ENCODE peak calls at places on chromosome 15, in six cellular contexts. S is naive thymus-derived CD4-positive, alpha-beta T cell; L is AG10803; B is lower lobe of right lung; U is fibroblast of lung; T is DND-41. Z is an unnamed sample.

GRCh38 chr15:69491051-69491505 is 38.5 kb downstream of the RPLP1 start:
- DNase-seq in S (no peak), L (peak), B (no peak), U (peak), T (no peak), Z (no peak)

GRCh38 chr15:61530769-61531168 is 301.7 kb upstream of the RORA start:
- DNase-seq in S (no peak), L (no peak), B (no peak), U (peak), T (no peak), Z (no peak)

GRCh38 chr15:29342201-29342600 is 72.6 kb upstream of the NSMCE3 start:
- DNase-seq in S (no peak), L (no peak), B (no peak), U (no peak), T (no peak), Z (no peak)

GRCh38 chr15:41568350-41569017 is 9.5 kb downstream of the TYRO3 start:
- DNase-seq in S (no peak), L (no peak), B (no peak), U (peak), T (no peak), Z (peak)

GRCh38 chr15:52746162-52746721 is 43.9 kb downstream of the ONECUT1 start:
- DNase-seq in S (no peak), L (no peak), B (no peak), U (no peak), T (no peak), Z (no peak)

GRCh38 chr15:59260090-59260489 is 53.4 kb downstream of the LDHAL6B start:
- DNase-seq in S (no peak), L (no peak), B (no peak), U (no peak), T (no peak), Z (peak)

GRCh38 chr15:51672100-51672731 is 9.1 kb upstream of the SCG3 start:
- DNase-seq in S (no peak), L (no peak), B (no peak), U (no peak), T (no peak), Z (peak)

GRCh38 chr15:82663186-82663600 is 16.0 kb upstream of the CPEB1 start:
- DNase-seq in S (peak), L (peak), B (no peak), U (peak), T (peak), Z (peak)

GRCh38 chr15:27679621-27680521 is 419.2 kb downstream of the OCA2 start:
- DNase-seq in S (no peak), L (no peak), B (no peak), U (peak), T (no peak), Z (no peak)

GRCh38 chr15:89714775-89715174 is 24.2 kb downstream of the WDR93 start:
- DNase-seq in S (no peak), L (peak), B (no peak), U (no peak), T (no peak), Z (no peak)

GRCh38 chr15:69193948-69194827 is 33.8 kb downstream of the GLCE start:
- DNase-seq in S (no peak), L (peak), B (no peak), U (peak), T (no peak), Z (no peak)

GRCh38 chr15:92958105-92958504 is 58.0 kb downstream of the CHD2 start:
- DNase-seq in S (peak), L (peak), B (no peak), U (peak), T (no peak), Z (no peak)

GRCh38 chr15:58562135-58562534 is 130.3 kb downstream of the LIPC start:
- DNase-seq in S (no peak), L (no peak), B (no peak), U (no peak), T (no peak), Z (no peak)

GRCh38 chr15:96422153-96422552 is 91.7 kb downstream of the NR2F2 start:
- DNase-seq in S (no peak), L (no peak), B (no peak), U (no peak), T (no peak), Z (no peak)

GRCh38 chr15:27696530-27696929 is 402.6 kb downstream of the OCA2 start:
- DNase-seq in S (no peak), L (no peak), B (no peak), U (no peak), T (no peak), Z (no peak)

GRCh38 chr15:57251308-57251707 is 125.0 kb upstream of the CGNL1 start:
- DNase-seq in S (no peak), L (peak), B (no peak), U (no peak), T (no peak), Z (no peak)

GRCh38 chr15:88465633-88466219 is 1.5 kb downstream of the MRPL46 start:
- DNase-seq in S (no peak), L (peak), B (no peak), U (peak), T (no peak), Z (no peak)

GRCh38 chr15:70109982-70110381 is 12.3 kb upstream of the TLE3 start:
- DNase-seq in S (no peak), L (no peak), B (no peak), U (no peak), T (no peak), Z (no peak)

GRCh38 chr15:100350434-100351226 is 8.9 kb upstream of the ADAMTS17 start:
- DNase-seq in S (no peak), L (peak), B (no peak), U (peak), T (no peak), Z (no peak)
- H3K4me3 ChIP-seq in S (peak), L (peak), B (peak), U (peak), T (peak), Z (no peak)

DNA sequence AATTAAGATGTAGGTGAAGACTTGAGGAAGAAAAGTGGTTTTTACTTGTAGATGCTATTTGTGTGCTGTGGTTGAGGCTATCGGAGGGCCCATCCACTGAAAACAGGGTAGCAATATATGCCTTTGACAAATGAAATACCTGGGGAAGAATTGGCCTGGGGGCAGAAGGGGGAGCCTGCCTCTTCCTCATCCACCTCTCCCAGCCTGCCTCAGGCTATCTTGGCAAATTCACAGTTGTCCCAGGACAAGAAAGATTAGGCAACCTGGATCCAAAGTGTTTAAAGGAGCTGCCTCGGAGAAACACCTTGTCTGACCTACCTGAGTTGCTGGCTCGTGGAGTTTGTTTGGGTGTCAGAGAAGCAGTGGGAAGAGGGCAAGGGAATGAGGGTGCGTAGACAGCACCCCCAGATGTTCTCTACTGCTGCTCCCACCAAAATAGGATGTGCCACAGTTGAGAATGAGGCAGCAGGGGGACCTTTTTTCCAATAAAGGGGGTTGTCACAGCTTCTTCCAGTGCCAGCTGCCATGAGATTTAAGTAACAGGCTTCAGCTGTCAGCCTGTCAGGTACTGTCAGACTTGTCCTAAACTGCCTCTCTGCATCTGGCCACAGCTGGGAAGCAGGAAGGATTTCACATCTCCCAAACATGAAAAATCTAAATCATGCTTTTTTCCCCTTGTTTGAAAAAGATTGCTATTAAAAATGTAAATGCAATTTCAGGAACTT is 9.2 kb downstream of the PLEKHO2 start:
- DNase-seq in S (no peak), L (no peak), B (no peak), U (no peak), T (no peak), Z (no peak)
- H3K4me3 ChIP-seq in S (no peak), L (no peak), B (no peak), U (no peak), T (no peak), Z (no peak)

DNA sequence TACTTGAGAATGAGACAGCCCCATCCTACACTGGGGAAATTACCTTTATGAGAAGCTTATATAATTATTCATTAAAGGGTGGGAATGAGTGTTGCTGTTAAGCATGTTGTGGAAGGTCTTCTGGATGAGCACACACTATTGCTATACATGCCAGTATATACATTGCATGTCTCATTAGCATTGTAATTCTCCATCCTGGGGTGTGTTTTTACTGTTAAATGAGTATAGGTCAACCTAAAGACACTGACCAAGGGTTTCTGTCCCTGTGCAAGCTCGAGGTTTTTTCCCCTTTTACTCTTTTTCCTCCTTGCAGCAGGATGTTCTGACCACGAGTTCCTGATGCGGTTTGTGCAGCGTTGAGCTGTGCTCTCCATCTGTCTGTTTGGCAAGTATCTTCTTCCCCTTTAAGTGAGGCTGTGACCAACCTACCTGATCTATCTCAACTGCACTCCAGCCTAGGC is 7.2 kb upstream of the IVD start:
- DNase-seq in S (no peak), L (no peak), B (peak), U (no peak), T (peak), Z (no peak)
- H3K4me3 ChIP-seq in S (no peak), L (no peak), B (no peak), U (no peak), T (peak), Z (no peak)

GRCh38 chr15:38708672-38709188 is 144.1 kb upstream of the RASGRP1 start:
- DNase-seq in S (no peak), L (peak), B (no peak), U (peak), T (no peak), Z (no peak)
- H3K4me3 ChIP-seq in S (no peak), L (no peak), B (no peak), U (no peak), T (no peak), Z (no peak)

GRCh38 chr15:33197636-33198035 is 3.1 kb upstream of the FMN1 start:
- DNase-seq in S (no peak), L (no peak), B (no peak), U (no peak), T (no peak), Z (no peak)

GRCh38 chr15:33201376-33202189 is 7.1 kb upstream of the FMN1 start:
- DNase-seq in S (peak), L (peak), B (peak), U (peak), T (no peak), Z (peak)

GRCh38 chr15:33200444-33200843 is 5.9 kb upstream of the FMN1 start:
- DNase-seq in S (no peak), L (no peak), B (no peak), U (no peak), T (no peak), Z (no peak)

GRCh38 chr15:33204087-33204486 is 9.6 kb upstream of the FMN1 start:
- DNase-seq in S (no peak), L (no peak), B (no peak), U (no peak), T (no peak), Z (no peak)

GRCh38 chr15:33200903-33201302 is 6.4 kb upstream of the FMN1 start:
- DNase-seq in S (no peak), L (no peak), B (no peak), U (no peak), T (no peak), Z (no peak)
- H3K4me3 ChIP-seq in S (no peak), L (no peak), B (no peak), U (no peak), T (no peak), Z (no peak)

GRCh38 chr15:98785408-98785795 is 137.1 kb downstream of the IGF1R start:
- DNase-seq in S (no peak), L (no peak), B (no peak), U (no peak), T (no peak), Z (no peak)
- H3K4me3 ChIP-seq in S (no peak), L (no peak), B (no peak), U (no peak), T (no peak), Z (no peak)

Z was measured in neuronal stem cell.